ENCODE peak calls at places on chromosomes 1 and 21, in seven cellular contexts. S is breast epithelium, L is tibial nerve, U is transverse colon, Y is stomach, G is Peyer's patch, C is GM12878. R is an unnamed sample.
A peak's percentile ranks its signal among the peaks of the same experiment; 100 is the strongest.

GRCh38 chr21:33025471-33026298 is at the start of gene OLIG2:
- DNase-seq in S (no peak), L (no peak), U (no peak), Y (no peak), G (no peak), C (no peak), R (no peak)

GRCh38 chr1:56688522-56689026 is 43.5 kb downstream of the PRKAA2 start:
- DNase-seq in S (no peak), L (no peak), U (no peak), Y (no peak), G (no peak), C (peak; percentile 1), R (no peak)

GRCh38 chr1:208047476-208047934 is 136.6 kb upstream of the CD34 start:
- DNase-seq in S (no peak), L (peak; percentile 76), U (peak; percentile 61), Y (peak; percentile 45), G (peak; percentile 75), C (no peak), R (peak; percentile 68)

GRCh38 chr1:9195651-9196050 is 38.9 kb upstream of the H6PD start:
- DNase-seq in S (no peak), L (no peak), U (no peak), Y (no peak), G (no peak), C (no peak), R (no peak)

GRCh38 chr1:207603777-207604176 is 41.2 kb upstream of the CR1L start:
- DNase-seq in S (no peak), L (no peak), U (no peak), Y (no peak), G (no peak), C (no peak), R (no peak)

GRCh38 chr1:22618056-22618455 is 18.4 kb upstream of the C1QA start:
- DNase-seq in S (no peak), L (no peak), U (no peak), Y (no peak), G (no peak), C (no peak), R (no peak)

GRCh38 chr1:196661345-196661744 is 9.5 kb downstream of the CFH start:
- DNase-seq in S (no peak), L (no peak), U (no peak), Y (no peak), G (no peak), C (no peak), R (no peak)

GRCh38 chr21:42466700-42467612 is 29.1 kb downstream of the RSPH1 start:
- DNase-seq in S (peak; percentile 37), L (no peak), U (peak; percentile 41), Y (no peak), G (peak; percentile 63), C (no peak), R (no peak)

GRCh38 chr1:88763649-88764406 is 79.8 kb downstream of the PKN2 start:
- DNase-seq in S (no peak), L (no peak), U (no peak), Y (no peak), G (no peak), C (no peak), R (no peak)

GRCh38 chr1:229452956-229453801 is 19.3 kb upstream of the ACTA1 start:
- DNase-seq in S (no peak), L (no peak), U (no peak), Y (no peak), G (no peak), C (no peak), R (no peak)

GRCh38 chr1:78884685-78885452 is 121.7 kb downstream of the ADGRL4 start:
- DNase-seq in S (no peak), L (no peak), U (no peak), Y (no peak), G (no peak), C (no peak), R (no peak)

GRCh38 chr1:173870252-173871075 is 2.3 kb downstream of the ZBTB37 start:
- DNase-seq in S (no peak), L (no peak), U (peak; percentile 32), Y (peak; percentile 54), G (peak; percentile 76), C (peak; percentile 53), R (no peak)

GRCh38 chr1:19325958-19326747 is 14.0 kb downstream of the SLC66A1 start:
- DNase-seq in S (no peak), L (no peak), U (no peak), Y (no peak), G (no peak), C (no peak), R (no peak)

GRCh38 chr1:31300193-31300592 is 3.4 kb downstream of the ZCCHC17 start:
- DNase-seq in S (no peak), L (no peak), U (no peak), Y (no peak), G (no peak), C (no peak), R (no peak)

GRCh38 chr1:219629481-219629880 is 16.6 kb upstream of the ZC3H11B start:
- DNase-seq in S (no peak), L (no peak), U (no peak), Y (no peak), G (no peak), C (no peak), R (no peak)

GRCh38 chr1:185837711-185838110 is 103.5 kb downstream of the HMCN1 start:
- DNase-seq in S (no peak), L (no peak), U (no peak), Y (no peak), G (no peak), C (no peak), R (no peak)

DNA sequence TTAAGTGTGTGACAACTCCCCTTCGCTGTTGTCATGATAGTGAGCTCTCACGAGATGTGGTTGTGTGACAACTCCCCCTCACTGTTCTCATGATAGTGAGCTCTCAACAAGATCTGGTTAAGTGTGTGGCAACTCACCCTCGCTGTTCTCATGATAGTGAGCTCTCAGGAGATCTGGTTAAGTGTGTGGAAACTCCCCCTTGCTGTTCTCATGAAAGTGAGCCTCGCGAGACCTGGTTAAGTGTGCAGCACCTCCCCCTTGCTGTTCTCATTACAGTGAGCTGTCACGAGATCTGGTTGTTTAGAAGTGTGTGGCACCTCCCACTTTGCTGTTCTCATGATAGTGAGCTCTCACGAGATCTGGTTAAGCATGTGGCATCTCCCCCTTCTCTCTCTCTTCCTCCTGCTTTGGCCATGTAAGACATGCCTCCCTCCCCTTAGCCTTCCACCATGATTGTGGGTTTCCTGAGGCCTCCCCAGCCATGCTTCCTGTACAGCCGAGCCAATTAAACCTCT is 25.1 kb upstream of the LSS start:
- DNase-seq in S (no peak), L (no peak), U (no peak), Y (no peak), G (no peak), C (peak; percentile 89), R (no peak)
- TF ChIP-seq POLR2A in S (no peak), L (no peak), U (no peak), Y (no peak), G (no peak), C (no peak), R (no peak)

GRCh38 chr1:85576642-85577420 is 3.7 kb upstream of the CCN1 start:
- DNase-seq in S (peak; percentile 89), L (peak; percentile 82), U (peak; percentile 78), Y (peak; percentile 71), G (peak; percentile 78), C (no peak), R (peak; percentile 93)
- TF ChIP-seq POLR2A in S (peak; percentile 31), L (peak; percentile 87), U (peak; percentile 59), Y (no peak), G (peak; percentile 34), C (peak; percentile 60), R (no peak)

GRCh38 chr1:80427886-80428285 is 1372.8 kb upstream of the ADGRL2 start:
- DNase-seq in S (no peak), L (no peak), U (no peak), Y (no peak), G (no peak), C (no peak), R (no peak)
- TF ChIP-seq POLR2A in S (no peak), L (no peak), U (no peak), Y (no peak), G (no peak), C (no peak), R (no peak)

DNA sequence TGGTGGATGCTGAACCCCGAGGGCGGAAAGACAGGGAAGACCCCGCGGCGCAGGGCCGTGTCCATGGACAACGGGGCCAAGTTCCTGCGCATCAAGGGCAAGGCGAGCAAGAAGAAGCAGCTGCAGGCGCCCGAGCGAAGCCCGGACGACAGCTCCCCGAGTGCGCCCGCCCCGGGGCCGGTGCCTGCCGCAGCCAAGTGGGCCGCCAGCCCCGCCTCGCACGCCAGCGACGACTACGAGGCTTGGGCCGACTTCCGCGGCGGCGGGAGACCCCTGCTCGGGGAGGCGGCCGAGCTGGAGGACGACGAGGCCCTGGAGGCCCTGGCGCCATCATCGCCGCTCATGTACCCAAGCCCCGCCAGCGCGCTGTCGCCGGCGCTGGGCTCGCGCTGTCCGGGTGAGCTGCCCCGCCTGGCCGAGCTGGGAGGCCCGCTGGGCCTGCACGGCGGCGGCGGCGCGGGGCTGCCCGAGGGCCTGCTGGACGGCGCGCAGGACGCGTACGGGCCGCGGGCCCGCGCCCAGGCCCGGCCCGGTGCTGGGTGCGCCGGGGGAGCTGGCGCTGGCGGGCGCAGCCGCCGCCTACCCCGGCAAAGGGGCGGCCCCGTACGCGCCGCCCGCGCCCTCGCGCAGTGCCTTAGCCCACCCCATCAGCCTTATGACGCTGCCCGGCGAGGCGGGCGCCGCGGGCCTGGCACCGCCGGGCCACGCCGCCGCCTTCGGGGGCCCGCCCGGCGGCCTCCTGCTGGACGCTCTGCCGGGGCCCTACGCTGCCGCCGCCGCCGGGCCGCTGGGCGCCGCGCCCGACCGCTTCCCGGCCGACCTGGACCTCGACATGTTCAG is 20.7 kb downstream of the FOXO6 start:
- DNase-seq in S (no peak), L (no peak), U (peak; percentile 54), Y (peak; percentile 61), G (no peak), C (no peak), R (no peak)
- TF ChIP-seq POLR2A in S (no peak), L (peak; percentile 34), U (no peak), Y (no peak), G (no peak), C (no peak), R (no peak)

DNA sequence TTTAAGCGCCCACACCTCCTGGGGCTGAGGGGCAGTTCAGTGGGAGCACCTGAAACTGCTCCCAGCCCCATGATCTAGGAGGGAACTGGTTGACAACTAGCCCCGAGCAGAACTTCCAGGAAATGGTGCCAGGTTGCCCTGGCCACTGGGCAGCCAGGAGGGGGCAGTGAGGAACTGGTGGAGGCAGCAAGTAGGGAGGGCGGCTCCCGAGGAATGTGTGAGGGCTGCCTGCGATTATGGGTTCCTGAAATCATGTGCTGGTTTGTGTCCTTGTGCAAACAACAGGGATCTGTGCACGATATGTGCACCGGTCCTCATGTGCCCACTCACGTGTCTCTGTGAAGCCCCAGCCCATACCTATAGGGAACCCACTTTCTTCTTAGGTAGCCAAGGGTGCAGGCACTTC is 9.9 kb downstream of the GPR3 start:
- DNase-seq in S (peak; percentile 84), L (peak; percentile 73), U (peak; percentile 83), Y (peak; percentile 87), G (peak; percentile 83), C (no peak), R (peak; percentile 73)
- TF ChIP-seq POLR2A in S (no peak), L (no peak), U (no peak), Y (no peak), G (no peak), C (peak; percentile 37), R (no peak)

R was measured in heart left ventricle.